ENCODE peak calls at places on chromosomes 5 and 9, in ten cellular contexts. X is epithelial cell of esophagus, D is fibroblast of the aortic adventitia, P is adrenal gland, L is fibroblast of mammary gland, U is ovary, H is foreskin fibroblast, O is cardiac muscle cell, K is nephron progenitor cell, M is astrocyte of the spinal cord. S is an unnamed sample.

GRCh38 chr5:180343110-180343845 is 9.9 kb downstream of the GFPT2 start:
- DNase-seq in X (no peak), D (peak), P (no peak), L (peak), U (no peak), H (peak), O (no peak), K (peak), M (peak), S (no peak)

GRCh38 chr5:20972419-20972925 is 984.5 kb upstream of the CDH18 start:
- DNase-seq in X (peak), D (peak), P (no peak), L (peak), U (peak), H (no peak), O (peak), K (peak), M (peak), S (no peak)

GRCh38 chr9:16626577-16627130 is 243.8 kb downstream of the BNC2 start:
- DNase-seq in X (peak), D (peak), P (peak), L (peak), U (no peak), H (peak), O (peak), K (peak), M (peak), S (no peak)

GRCh38 chr9:92631452-92632211 is 38.3 kb downstream of the IPPK start:
- DNase-seq in X (no peak), D (no peak), P (no peak), L (no peak), U (no peak), H (no peak), O (no peak), K (no peak), M (peak), S (peak)

GRCh38 chr5:530001-530400 is 5.8 kb upstream of the SLC9A3 start:
- DNase-seq in X (no peak), D (peak), P (no peak), L (peak), U (no peak), H (no peak), O (no peak), K (no peak), M (no peak), S (no peak)

GRCh38 chr5:137344723-137345322 is 154.3 kb downstream of the SPOCK1 start:
- DNase-seq in X (peak), D (peak), P (peak), L (peak), U (no peak), H (peak), O (peak), K (peak), M (peak), S (peak)

GRCh38 chr5:126015244-126016054 is 407.8 kb upstream of the GRAMD2B start:
- DNase-seq in X (peak), D (peak), P (no peak), L (peak), U (no peak), H (peak), O (no peak), K (peak), M (peak), S (no peak)

GRCh38 chr9:114374936-114375335 is 12.8 kb downstream of the AKNA start:
- DNase-seq in X (no peak), D (no peak), P (no peak), L (no peak), U (no peak), H (no peak), O (no peak), K (no peak), M (no peak), S (no peak)

GRCh38 chr9:79149585-79149984 is 422.2 kb upstream of the TLE4 start:
- DNase-seq in X (no peak), D (no peak), P (no peak), L (no peak), U (no peak), H (no peak), O (no peak), K (no peak), M (no peak), S (no peak)

GRCh38 chr5:94442971-94443370 is 175.4 kb downstream of the KIAA0825 start:
- DNase-seq in X (peak), D (no peak), P (no peak), L (peak), U (no peak), H (peak), O (no peak), K (no peak), M (no peak), S (no peak)

GRCh38 chr5:79297661-79298060 is 61.7 kb downstream of the JMY start:
- DNase-seq in X (no peak), D (peak), P (no peak), L (no peak), U (no peak), H (no peak), O (peak), K (no peak), M (peak), S (no peak)

GRCh38 chr5:87121315-87122170 is 146.1 kb upstream of the RASA1 start:
- DNase-seq in X (peak), D (peak), P (peak), L (peak), U (no peak), H (peak), O (no peak), K (no peak), M (peak), S (peak)

GRCh38 chr9:112166176-112167140 is 8.6 kb downstream of the SUSD1 start:
- DNase-seq in X (peak), D (peak), P (no peak), L (peak), U (no peak), H (peak), O (no peak), K (no peak), M (peak), S (no peak)

GRCh38 chr9:122810306-122810946 is 10.5 kb downstream of the OR1K1 start:
- DNase-seq in X (peak), D (peak), P (peak), L (peak), U (peak), H (peak), O (peak), K (peak), M (peak), S (peak)

GRCh38 chr5:156411957-156412356 is 85.0 kb downstream of the SGCD start:
- DNase-seq in X (no peak), D (no peak), P (no peak), L (no peak), U (no peak), H (no peak), O (no peak), K (no peak), M (no peak), S (no peak)

GRCh38 chr5:171272996-171273970 is 35.8 kb upstream of the TLX3 start:
- DNase-seq in X (peak), D (peak), P (no peak), L (peak), U (no peak), H (peak), O (peak), K (peak), M (peak), S (peak)

GRCh38 chr5:154757647-154758406 is 2.6 kb downstream of the LARP1 start:
- DNase-seq in X (peak), D (no peak), P (peak), L (peak), U (no peak), H (peak), O (no peak), K (no peak), M (no peak), S (peak)

GRCh38 chr9:127758843-127759242 is 19.6 kb downstream of the SH2D3C start:
- DNase-seq in X (no peak), D (no peak), P (no peak), L (no peak), U (no peak), H (no peak), O (no peak), K (no peak), M (no peak), S (no peak)

GRCh38 chr5:178111925-178112324 is 1.4 kb upstream of the N4BP3 start:
- DNase-seq in X (peak), D (peak), P (no peak), L (peak), U (no peak), H (peak), O (no peak), K (no peak), M (no peak), S (no peak)

GRCh38 chr9:36100532-36100931 is 36.0 kb upstream of the GLIPR2 start:
- DNase-seq in X (no peak), D (peak), P (no peak), L (peak), U (no peak), H (peak), O (peak), K (no peak), M (peak), S (no peak)

GRCh38 chr5:146948666-146949065 is 70.1 kb upstream of the PPP2R2B start:
- DNase-seq in X (no peak), D (no peak), P (no peak), L (no peak), U (no peak), H (no peak), O (no peak), K (no peak), M (no peak), S (no peak)

GRCh38 chr5:146944764-146945710 is 66.5 kb upstream of the PPP2R2B start:
- DNase-seq in X (no peak), D (no peak), P (no peak), L (no peak), U (no peak), H (no peak), O (no peak), K (no peak), M (no peak), S (no peak)

GRCh38 chr5:146952168-146952567 is 73.6 kb upstream of the PPP2R2B start:
- DNase-seq in X (no peak), D (no peak), P (no peak), L (no peak), U (no peak), H (no peak), O (no peak), K (no peak), M (no peak), S (no peak)

GRCh38 chr5:146945722-146946121 is 67.2 kb upstream of the PPP2R2B start:
- DNase-seq in X (no peak), D (no peak), P (no peak), L (no peak), U (no peak), H (no peak), O (no peak), K (no peak), M (no peak), S (no peak)

DNA sequence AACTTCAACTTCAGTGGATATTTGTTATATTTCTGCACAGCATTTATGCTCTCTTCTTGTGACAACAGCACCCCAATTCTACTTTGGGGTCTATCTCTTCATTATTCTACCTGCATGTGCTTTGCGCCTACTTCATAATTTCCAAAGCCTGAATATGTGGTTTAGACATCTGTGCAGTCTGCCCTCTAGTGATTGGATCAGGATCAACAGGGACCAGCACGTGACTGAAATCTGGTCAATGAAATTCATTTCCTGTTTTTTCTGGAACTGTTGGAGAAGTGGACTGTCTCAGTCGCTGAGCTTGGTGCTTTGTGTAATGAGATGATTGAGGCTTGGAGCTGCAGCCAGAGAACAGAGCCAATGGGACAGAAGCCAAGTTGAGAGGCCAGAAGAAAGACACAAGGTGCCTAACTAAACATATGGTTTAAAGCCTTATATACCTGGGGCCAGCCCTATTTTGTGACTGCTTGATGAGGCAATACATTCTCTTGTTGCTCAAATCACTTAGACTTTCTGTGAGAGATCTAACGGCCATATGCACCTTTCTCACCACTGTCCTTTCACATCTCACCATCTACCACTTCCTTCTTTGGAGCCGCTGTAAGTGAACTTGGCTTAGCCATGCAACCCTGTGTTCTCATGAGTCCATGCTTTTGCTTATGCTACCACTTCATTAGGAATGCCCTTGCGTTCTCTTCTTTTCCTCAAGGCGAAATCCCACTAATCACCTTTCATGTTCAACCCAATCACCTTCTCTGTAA is 68.8 kb upstream of the PPP2R2B start:
- DNase-seq in X (peak), D (peak), P (no peak), L (peak), U (no peak), H (no peak), O (peak), K (no peak), M (no peak), S (peak)
- TF ChIP-seq CTCF in X (peak), D (peak), P (no peak), L (peak), U (no peak), H (no peak), O (peak), K (peak), M (peak), S (peak)

GRCh38 chr9:94553029-94553938 is 1.6 kb upstream of the PCAT7 start:
- DNase-seq in X (no peak), D (no peak), P (no peak), L (no peak), U (no peak), H (no peak), O (peak), K (no peak), M (no peak), S (no peak)

GRCh38 chr9:94560237-94560636 is 5.4 kb downstream of the PCAT7 start:
- DNase-seq in X (no peak), D (no peak), P (no peak), L (no peak), U (no peak), H (no peak), O (no peak), K (no peak), M (no peak), S (peak)

GRCh38 chr9:94554078-94554438 is 825 bp upstream of the PCAT7 start:
- DNase-seq in X (no peak), D (no peak), P (no peak), L (no peak), U (no peak), H (no peak), O (no peak), K (no peak), M (no peak), S (no peak)

GRCh38 chr9:94554439-94555331 is at the start of gene PCAT7:
- DNase-seq in X (peak), D (peak), P (peak), L (no peak), U (no peak), H (peak), O (peak), K (peak), M (no peak), S (peak)
- TF ChIP-seq CTCF in X (peak), D (peak), P (peak), L (peak), U (no peak), H (peak), O (peak), K (peak), M (peak), S (no peak)

GRCh38 chr5:10333154-10334006 is 20.1 kb upstream of the MARCHF6 start:
- DNase-seq in X (peak), D (no peak), P (peak), L (no peak), U (peak), H (peak), O (peak), K (peak), M (no peak), S (peak)
- TF ChIP-seq CTCF in X (no peak), D (no peak), P (no peak), L (no peak), U (no peak), H (no peak), O (no peak), K (no peak), M (peak), S (no peak)

GRCh38 chr5:120540097-120540496 is 76.0 kb downstream of the PRR16 start:
- DNase-seq in X (no peak), D (no peak), P (no peak), L (no peak), U (no peak), H (no peak), O (no peak), K (no peak), M (no peak), S (no peak)
- TF ChIP-seq CTCF in X (no peak), D (no peak), P (no peak), L (no peak), U (no peak), H (no peak), O (no peak), K (no peak), M (no peak), S (no peak)

GRCh38 chr5:138465288-138466057 is at the start of gene EGR1:
- DNase-seq in X (peak), D (peak), P (peak), L (peak), U (peak), H (peak), O (peak), K (peak), M (peak), S (peak)
- TF ChIP-seq CTCF in X (no peak), D (peak), P (peak), L (no peak), U (peak), H (no peak), O (no peak), K (no peak), M (no peak), S (no peak)

DNA sequence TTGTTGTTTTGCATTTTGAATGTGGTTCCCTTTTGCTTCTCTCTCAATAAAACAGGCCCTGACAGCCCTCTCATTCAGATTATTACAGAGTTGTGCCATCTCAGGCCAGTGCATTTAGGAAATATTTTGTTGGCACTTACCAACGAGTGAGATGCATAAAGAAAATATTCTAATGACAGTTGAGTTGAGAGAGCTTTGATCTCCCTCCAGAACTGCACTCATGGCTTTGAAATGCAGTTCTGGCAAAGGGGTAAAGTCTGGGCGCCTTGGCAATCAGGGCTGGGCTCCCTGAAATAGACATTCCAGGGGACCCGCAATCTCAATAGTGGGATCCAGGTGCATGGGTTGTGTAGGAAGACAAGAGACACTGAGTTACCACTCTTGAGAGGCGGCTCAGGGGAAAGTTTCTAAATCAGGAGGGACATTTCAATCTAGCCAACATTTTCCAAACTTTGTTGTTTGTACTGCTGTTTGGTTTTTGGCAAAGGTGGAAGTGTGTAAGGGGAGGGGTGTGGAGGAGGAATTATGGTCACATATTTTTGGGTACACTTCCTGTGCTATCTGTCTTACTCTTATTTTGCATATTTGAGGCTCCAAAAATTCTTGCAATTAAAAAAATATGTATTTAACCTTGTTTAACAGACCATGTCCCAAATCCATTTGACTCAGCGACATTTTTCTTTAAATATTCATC is 48.8 kb downstream of the PAPPA start:
- DNase-seq in X (no peak), D (peak), P (no peak), L (no peak), U (no peak), H (peak), O (no peak), K (no peak), M (no peak), S (no peak)
- TF ChIP-seq CTCF in X (no peak), D (no peak), P (no peak), L (no peak), U (no peak), H (no peak), O (no peak), K (no peak), M (no peak), S (no peak)

GRCh38 chr5:116440329-116440895 is 134.2 kb downstream of the SEMA6A start:
- DNase-seq in X (no peak), D (no peak), P (no peak), L (no peak), U (no peak), H (no peak), O (no peak), K (no peak), M (no peak), S (no peak)
- TF ChIP-seq CTCF in X (no peak), D (no peak), P (no peak), L (no peak), U (no peak), H (no peak), O (no peak), K (no peak), M (no peak), S (no peak)

DNA sequence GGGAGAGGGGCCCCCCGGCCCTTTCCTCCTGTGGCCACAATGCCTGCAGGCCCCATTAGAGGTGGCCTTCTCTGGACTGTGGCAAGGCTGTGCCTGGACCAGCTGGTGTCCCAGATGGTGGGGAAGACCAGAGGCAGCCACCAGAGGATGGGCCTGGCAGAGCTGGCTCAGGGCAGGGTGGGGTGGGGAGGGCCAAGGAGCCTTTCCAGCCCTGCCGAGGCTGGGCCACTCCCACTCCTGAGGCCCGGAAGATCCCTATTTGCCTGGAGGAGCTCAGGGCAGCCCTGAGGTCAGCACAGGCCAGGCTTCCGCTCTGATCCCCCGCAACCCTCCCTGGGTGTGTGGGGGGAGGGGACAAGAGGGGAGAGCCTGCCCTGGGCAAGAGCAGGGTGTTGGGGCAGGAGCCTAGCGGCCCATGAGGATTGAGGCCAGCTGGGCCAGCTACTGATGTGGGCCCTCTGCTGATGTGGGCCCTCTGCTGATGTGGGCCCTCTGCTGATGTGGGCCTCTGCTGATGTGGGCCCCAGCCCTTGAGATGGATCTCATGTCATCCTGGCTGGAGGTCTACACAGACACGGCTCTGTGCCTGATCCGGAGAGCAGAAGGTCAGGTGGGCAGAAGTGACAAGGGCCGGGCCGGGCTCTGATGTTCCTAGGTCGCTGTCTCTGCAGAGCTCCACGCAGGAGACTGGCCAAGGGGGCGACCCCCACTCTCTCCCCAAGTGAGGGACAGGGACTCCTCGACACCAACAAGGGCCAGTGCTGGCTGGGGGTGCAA is 6.0 kb downstream of the MRPS2 start:
- DNase-seq in X (no peak), D (no peak), P (peak), L (no peak), U (no peak), H (peak), O (no peak), K (peak), M (no peak), S (no peak)
- TF ChIP-seq CTCF in X (no peak), D (no peak), P (no peak), L (no peak), U (no peak), H (no peak), O (no peak), K (no peak), M (no peak), S (no peak)

GRCh38 chr5:133779828-133780475 is 167.6 kb upstream of the FSTL4 start:
- DNase-seq in X (no peak), D (no peak), P (no peak), L (no peak), U (no peak), H (no peak), O (peak), K (no peak), M (no peak), S (no peak)
- TF ChIP-seq CTCF in X (no peak), D (no peak), P (no peak), L (no peak), U (no peak), H (no peak), O (no peak), K (no peak), M (no peak), S (no peak)